ENCODE peak calls at places on chromosomes 12 and 14, in ten cellular contexts. P, Q, O, G, M, R, S, V, A and X are unnamed samples.

GRCh38 chr14:28759056-28759657 is 7.4 kb upstream of the FOXG1 start:
- DNase-seq in P (no peak), Q (no peak), O (no peak), G (peak), M (no peak), R (no peak), S (no peak), V (no peak), A (no peak), X (no peak)

GRCh38 chr14:25237845-25238244 is 187.9 kb upstream of the STXBP6 start:
- DNase-seq in P (peak), Q (no peak), O (peak), G (peak), M (peak), R (no peak), S (no peak), V (no peak), A (no peak), X (no peak)

GRCh38 chr14:32205554-32205953 is 2.5 kb upstream of the RNU6-8 start:
- DNase-seq in P (no peak), Q (no peak), O (no peak), G (no peak), M (no peak), R (no peak), S (no peak), V (no peak), A (no peak), X (no peak)

GRCh38 chr12:103924761-103925641 is 5.2 kb upstream of the HSP90B1 start:
- DNase-seq in P (no peak), Q (peak), O (no peak), G (no peak), M (peak), R (no peak), S (no peak), V (peak), A (no peak), X (peak)

GRCh38 chr12:15322164-15323054 is at the start of gene PTPRO:
- DNase-seq in P (peak), Q (no peak), O (no peak), G (peak), M (peak), R (no peak), S (no peak), V (peak), A (no peak), X (no peak)

GRCh38 chr12:62191747-62192485 is 68.3 kb upstream of the USP15 start:
- DNase-seq in P (peak), Q (peak), O (no peak), G (peak), M (peak), R (no peak), S (no peak), V (peak), A (peak), X (no peak)

GRCh38 chr12:109092484-109093021 is 719 bp downstream of the ALKBH2 start:
- DNase-seq in P (no peak), Q (no peak), O (no peak), G (peak), M (no peak), R (no peak), S (no peak), V (no peak), A (no peak), X (no peak)

GRCh38 chr12:2693204-2693860 is 101.4 kb upstream of the FKBP4 start:
- DNase-seq in P (no peak), Q (no peak), O (peak), G (peak), M (no peak), R (no peak), S (no peak), V (no peak), A (no peak), X (no peak)

GRCh38 chr12:2583642-2584041 is 211.1 kb upstream of the FKBP4 start:
- DNase-seq in P (no peak), Q (no peak), O (no peak), G (no peak), M (no peak), R (no peak), S (no peak), V (no peak), A (no peak), X (no peak)

GRCh38 chr12:34186492-34186891 is 164.2 kb downstream of the ALG10 start:
- DNase-seq in P (no peak), Q (no peak), O (peak), G (no peak), M (no peak), R (no peak), S (no peak), V (no peak), A (no peak), X (no peak)

GRCh38 chr12:47833591-47834012 is 13.9 kb upstream of the HDAC7 start:
- DNase-seq in P (no peak), Q (no peak), O (no peak), G (no peak), M (no peak), R (no peak), S (no peak), V (no peak), A (peak), X (no peak)

GRCh38 chr12:78403681-78404080 is 460.9 kb upstream of the SYT1 start:
- DNase-seq in P (no peak), Q (no peak), O (no peak), G (no peak), M (no peak), R (no peak), S (no peak), V (peak), A (no peak), X (no peak)

GRCh38 chr14:61511558-61511924 is 183.8 kb upstream of the HIF1A start:
- DNase-seq in P (no peak), Q (peak), O (no peak), G (no peak), M (no peak), R (no peak), S (peak), V (no peak), A (no peak), X (no peak)

GRCh38 chr12:50999139-50999538 is 27.0 kb downstream of the SLC11A2 start:
- DNase-seq in P (no peak), Q (no peak), O (no peak), G (no peak), M (no peak), R (no peak), S (no peak), V (no peak), A (no peak), X (no peak)

GRCh38 chr14:105853907-105854599 is 327.7 kb downstream of the TMEM121 start:
- DNase-seq in P (no peak), Q (no peak), O (no peak), G (peak), M (no peak), R (no peak), S (no peak), V (no peak), A (no peak), X (no peak)

GRCh38 chr14:104594310-104595046 is 10.1 kb downstream of the TMEM179 start:
- DNase-seq in P (no peak), Q (no peak), O (no peak), G (no peak), M (no peak), R (no peak), S (no peak), V (no peak), A (peak), X (no peak)

GRCh38 chr14:52797653-52798052 is 6.2 kb upstream of the GNPNAT1 start:
- DNase-seq in P (no peak), Q (no peak), O (no peak), G (no peak), M (no peak), R (no peak), S (no peak), V (no peak), A (no peak), X (no peak)

GRCh38 chr12:11958216-11959091 is 112.3 kb upstream of the BCL2L14 start:
- DNase-seq in P (no peak), Q (peak), O (no peak), G (no peak), M (peak), R (no peak), S (no peak), V (peak), A (no peak), X (peak)

GRCh38 chr12:627863-628805 is 35.1 kb downstream of the NINJ2 start:
- DNase-seq in P (no peak), Q (no peak), O (no peak), G (no peak), M (no peak), R (no peak), S (no peak), V (no peak), A (peak), X (no peak)

GRCh38 chr14:55838529-55839052 is 258.6 kb downstream of the KTN1 start:
- DNase-seq in P (no peak), Q (no peak), O (no peak), G (no peak), M (no peak), R (no peak), S (no peak), V (peak), A (no peak), X (no peak)

GRCh38 chr14:75401356-75401755 is 26.5 kb upstream of the JDP2 start:
- DNase-seq in P (no peak), Q (no peak), O (no peak), G (peak), M (no peak), R (no peak), S (no peak), V (no peak), A (peak), X (peak)

GRCh38 chr14:79548836-79549235 is 662.5 kb downstream of the DIO2 start:
- DNase-seq in P (no peak), Q (no peak), O (no peak), G (no peak), M (no peak), R (no peak), S (no peak), V (no peak), A (no peak), X (no peak)

GRCh38 chr12:58347188-58347587 is 405.8 kb downstream of the ATP23 start:
- DNase-seq in P (no peak), Q (no peak), O (no peak), G (no peak), M (no peak), R (no peak), S (no peak), V (no peak), A (no peak), X (no peak)

GRCh38 chr12:68794653-68795253 is 13.2 kb upstream of the MDM2 start:
- DNase-seq in P (no peak), Q (no peak), O (no peak), G (no peak), M (no peak), R (no peak), S (no peak), V (peak), A (no peak), X (no peak)

GRCh38 chr12:73726881-73727280 is 810.8 kb upstream of the ATXN7L3B start:
- DNase-seq in P (no peak), Q (no peak), O (no peak), G (no peak), M (no peak), R (no peak), S (no peak), V (no peak), A (no peak), X (no peak)

GRCh38 chr12:66398931-66399625 is 96.8 kb downstream of the HELB start:
- DNase-seq in P (no peak), Q (no peak), O (no peak), G (no peak), M (no peak), R (no peak), S (no peak), V (peak), A (no peak), X (no peak)

GRCh38 chr14:38404100-38404541 is 148.2 kb upstream of the CLEC14A start:
- DNase-seq in P (no peak), Q (no peak), O (no peak), G (no peak), M (no peak), R (no peak), S (no peak), V (peak), A (no peak), X (peak)

GRCh38 chr12:8667280-8667679 is 4.7 kb upstream of the MFAP5 start:
- DNase-seq in P (no peak), Q (no peak), O (peak), G (no peak), M (no peak), R (peak), S (no peak), V (no peak), A (no peak), X (no peak)

GRCh38 chr12:132827763-132828703 is 636 bp downstream of the GOLGA3 start:
- DNase-seq in P (peak), Q (peak), O (peak), G (no peak), M (peak), R (no peak), S (no peak), V (peak), A (peak), X (peak)

GRCh38 chr14:80278293-80279037 is 67.2 kb upstream of the DIO2 start:
- DNase-seq in P (no peak), Q (no peak), O (no peak), G (no peak), M (peak), R (no peak), S (no peak), V (peak), A (peak), X (no peak)